ENCODE peak calls at places on chromosomes 5 and 9, in nine cellular contexts. X is CD4-positive, alpha-beta memory T cell; S is CD8-positive, alpha-beta T cell; F is WERI-Rb-1; Q is K562; Y is MM.1S; N is heart left ventricle; O is A673; G is psoas muscle. R is an unnamed sample. For H3K27me3 and H3K9me3, the result is how much of the 10 kb centered on the place peaks cover.

GRCh38 chr5:40112875-40113274 is 566.8 kb upstream of the PTGER4 start:
- DNase-seq in X (no peak), S (no peak), F (no peak), Q (no peak), Y (no peak), N (no peak), O (peak), G (no peak), R (no peak)

GRCh38 chr9:83933804-83934203 is 12.6 kb upstream of the KIF27 start:
- DNase-seq in X (no peak), S (no peak), F (no peak), Q (no peak), Y (no peak), N (no peak), O (peak), G (no peak), R (no peak)

GRCh38 chr5:16539169-16539666 is 73.6 kb upstream of the ZNF622 start:
- DNase-seq in X (no peak), S (no peak), F (no peak), Q (no peak), Y (no peak), N (peak), O (no peak), G (peak), R (peak)

GRCh38 chr5:117519957-117520500 is 945.4 kb upstream of the SEMA6A start:
- DNase-seq in X (no peak), S (no peak), F (no peak), Q (no peak), Y (no peak), N (no peak), O (no peak), G (no peak), R (no peak)

GRCh38 chr5:150599917-150600511 is 40.4 kb upstream of the SYNPO start:
- DNase-seq in X (no peak), S (no peak), F (no peak), Q (no peak), Y (no peak), N (peak), O (peak), G (peak), R (peak)

GRCh38 chr5:77645158-77645994 is 6.9 kb upstream of the OTP start:
- DNase-seq in X (peak), S (peak), F (peak), Q (peak), Y (peak), N (no peak), O (peak), G (peak), R (no peak)

GRCh38 chr5:90020575-90021535 is 388.7 kb downstream of the CETN3 start:
- DNase-seq in X (no peak), S (no peak), F (no peak), Q (no peak), Y (peak), N (no peak), O (peak), G (no peak), R (no peak)

GRCh38 chr5:97762483-97762882 is 579.4 kb upstream of the RIOK2 start:
- DNase-seq in X (no peak), S (no peak), F (no peak), Q (no peak), Y (no peak), N (no peak), O (no peak), G (no peak), R (no peak)

GRCh38 chr9:4346111-4346510 is 46.2 kb upstream of the GLIS3 start:
- DNase-seq in X (no peak), S (no peak), F (no peak), Q (no peak), Y (no peak), N (no peak), O (no peak), G (no peak), R (no peak)

GRCh38 chr9:1722404-1722803 is 292.7 kb upstream of the SMARCA2 start:
- DNase-seq in X (no peak), S (no peak), F (no peak), Q (no peak), Y (peak), N (no peak), O (no peak), G (no peak), R (no peak)

GRCh38 chr5:126098330-126099017 is 324.7 kb upstream of the GRAMD2B start:
- DNase-seq in X (no peak), S (no peak), F (no peak), Q (no peak), Y (no peak), N (no peak), O (no peak), G (no peak), R (no peak)

GRCh38 chr5:39100851-39101396 is 26.7 kb upstream of the RICTOR start:
- DNase-seq in X (no peak), S (no peak), F (no peak), Q (no peak), Y (no peak), N (no peak), O (no peak), G (no peak), R (no peak)

GRCh38 chr9:137116728-137117127 is 2.2 kb upstream of the DPP7 start:
- DNase-seq in X (no peak), S (no peak), F (no peak), Q (no peak), Y (no peak), N (no peak), O (no peak), G (no peak), R (no peak)

GRCh38 chr5:132644177-132644576 is 13.8 kb upstream of the IL13 start:
- DNase-seq in X (no peak), S (no peak), F (no peak), Q (no peak), Y (no peak), N (no peak), O (no peak), G (no peak), R (no peak)

GRCh38 chr9:99606955-99607354 is 214.7 kb upstream of the NR4A3 start:
- DNase-seq in X (no peak), S (no peak), F (no peak), Q (no peak), Y (no peak), N (no peak), O (no peak), G (no peak), R (no peak)

GRCh38 chr9:112433715-112434392 is 52.8 kb upstream of the KIAA1958 start:
- DNase-seq in X (no peak), S (no peak), F (no peak), Q (no peak), Y (no peak), N (no peak), O (no peak), G (no peak), R (no peak)

GRCh38 chr9:100641166-100641565 is 63.3 kb downstream of the CAVIN4 start:
- DNase-seq in X (no peak), S (no peak), F (no peak), Q (no peak), Y (no peak), N (no peak), O (no peak), G (no peak), R (no peak)

GRCh38 chr9:133058550-133059320 is 3.0 kb upstream of the CEL start:
- DNase-seq in X (no peak), S (no peak), F (no peak), Q (peak), Y (peak), N (no peak), O (no peak), G (no peak), R (no peak)

DNA sequence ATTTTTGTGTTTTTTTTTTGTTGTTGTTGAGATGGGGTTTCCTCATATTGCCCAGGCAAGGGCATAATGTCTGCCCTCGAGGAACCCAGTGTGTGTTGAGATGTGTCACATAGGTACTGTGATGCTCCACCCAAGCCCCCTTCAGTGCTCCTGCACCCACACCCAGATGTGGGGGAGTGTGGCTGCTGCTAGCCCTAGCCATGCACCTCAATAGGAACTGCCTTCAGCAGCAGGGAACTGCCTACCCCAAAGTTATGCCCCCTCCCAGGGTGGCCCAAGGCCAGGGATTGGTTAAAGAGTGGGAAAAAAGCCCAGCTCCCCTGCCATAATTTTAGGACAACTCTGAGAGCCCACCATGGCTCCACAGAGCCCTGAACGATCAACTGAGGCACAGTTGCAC is 33.3 kb upstream of the EPB41L4B start:
- DNase-seq in X (no peak), S (no peak), F (no peak), Q (no peak), Y (no peak), N (no peak), O (no peak), G (no peak), R (no peak)
- H3K27me3 ChIP-seq in X (under half), S (under half), F (under half), Q (under half), Y (under half), N (under half), O (under half), G (under half), R (under half)

GRCh38 chr9:134325813-134326753 is at the start of gene RXRA:
- DNase-seq in X (peak), S (peak), F (peak), Q (peak), Y (peak), N (peak), O (peak), G (peak), R (peak)

GRCh38 chr9:134326754-134327526 is 685 bp downstream of the RXRA start:
- DNase-seq in X (no peak), S (no peak), F (no peak), Q (peak), Y (peak), N (no peak), O (no peak), G (peak), R (peak)

GRCh38 chr9:134324359-134325095 is 1.7 kb upstream of the RXRA start:
- DNase-seq in X (no peak), S (no peak), F (no peak), Q (peak), Y (no peak), N (peak), O (no peak), G (peak), R (no peak)

GRCh38 chr9:134323741-134324358 is 2.4 kb upstream of the RXRA start:
- DNase-seq in X (no peak), S (no peak), F (peak), Q (peak), Y (no peak), N (peak), O (no peak), G (peak), R (peak)

DNA sequence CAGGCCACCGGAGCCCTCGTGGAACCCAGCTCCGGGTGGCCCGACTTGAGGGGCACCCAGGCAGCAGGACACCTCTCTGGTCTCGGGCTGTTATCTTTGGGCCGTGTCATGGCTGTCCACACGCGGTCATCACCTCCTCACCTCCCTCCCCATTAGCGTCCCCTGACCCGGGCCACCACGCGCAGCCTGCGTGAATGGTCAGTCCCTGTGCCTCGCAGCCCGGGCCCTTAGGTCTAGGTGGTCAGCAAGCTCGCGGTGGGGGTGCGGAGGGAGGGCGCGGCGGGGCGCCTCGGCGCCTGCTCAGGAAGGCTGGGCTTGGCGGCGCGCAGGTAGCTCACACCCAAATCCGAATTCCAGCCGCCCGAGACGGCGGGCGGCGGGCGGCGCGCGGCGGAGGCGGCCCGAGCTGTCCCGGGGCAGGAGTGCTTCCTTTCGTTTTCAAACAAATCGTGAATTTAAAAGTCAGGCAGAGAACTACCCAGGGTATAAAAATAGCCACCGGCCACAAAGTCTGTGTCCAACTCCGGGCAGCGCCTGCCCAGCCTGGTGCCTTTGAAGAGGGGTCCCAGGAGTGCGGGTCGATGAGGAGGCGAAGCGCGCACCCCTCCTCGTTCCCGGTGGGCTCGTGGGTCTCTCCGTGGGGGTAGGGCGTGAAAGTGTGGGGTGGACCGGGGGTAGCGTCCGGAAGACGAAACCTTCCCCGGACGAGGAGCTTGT is 1.0 kb upstream of the RXRA start:
- DNase-seq in X (peak), S (no peak), F (no peak), Q (peak), Y (peak), N (peak), O (no peak), G (peak), R (no peak)
- H3K27ac ChIP-seq in X (peak), S (peak), F (peak), Q (peak), Y (peak), N (peak), O (peak), G (peak), R (peak)

DNA sequence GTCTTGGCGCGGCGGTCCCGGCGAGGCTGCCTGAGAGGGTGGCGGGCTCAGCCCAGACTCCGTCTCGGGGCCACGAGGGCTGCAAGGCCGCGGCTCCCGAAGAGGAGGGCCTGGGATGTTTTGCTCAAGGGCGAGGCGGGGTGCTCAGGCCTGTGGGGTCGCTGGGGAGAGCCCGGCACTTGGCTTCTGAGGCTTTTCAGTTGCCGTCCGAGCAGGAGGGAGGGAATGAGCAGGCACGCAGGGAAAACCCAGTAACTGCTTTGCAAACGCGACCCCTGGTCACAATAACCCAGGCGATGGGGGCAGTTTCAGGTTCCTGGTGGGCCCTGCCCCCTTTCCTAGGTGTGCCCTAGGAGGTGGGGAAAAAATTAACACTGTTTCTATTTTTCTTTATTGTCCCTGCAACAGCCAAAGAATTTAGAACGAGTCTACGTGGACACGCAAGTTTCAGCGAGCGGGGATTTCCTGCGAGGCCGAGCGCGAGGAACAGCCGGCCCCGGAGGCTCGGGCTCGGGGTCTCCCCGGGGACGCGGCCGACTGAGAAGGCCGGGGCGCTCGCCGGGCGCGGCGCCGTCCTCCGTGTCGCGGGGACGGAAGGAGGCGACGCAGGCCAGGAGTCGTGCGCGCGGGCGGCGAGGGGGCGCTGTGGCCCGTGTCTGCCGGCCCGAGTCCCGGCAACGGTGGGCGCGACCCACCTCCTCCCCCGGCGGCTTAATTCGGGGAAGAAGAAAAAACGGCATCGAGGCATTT is 3.3 kb upstream of the IRX2 start:
- DNase-seq in X (no peak), S (no peak), F (peak), Q (no peak), Y (no peak), N (no peak), O (no peak), G (no peak), R (peak)
- H3K9me3 ChIP-seq in X (under half), S (under half), F (under half), Q (under half), Y (under half), N (under half), O (under half), G (under half), R (under half)

GRCh38 chr9:14352549-14352948 is 38.6 kb upstream of the NFIB start:
- DNase-seq in X (no peak), S (no peak), F (no peak), Q (no peak), Y (no peak), N (no peak), O (no peak), G (no peak), R (no peak)
- H3K27me3 ChIP-seq in X (under half), S (under half), F (under half), Q (under half), Y (under half), N (under half), O (under half), G (under half), R (under half)